ENCODE peak calls at places on chromosomes 7 and 10, in six cellular contexts. One of them, this sample, is unnamed.

GRCh38 chr7:69199661-69200060 is 398.6 kb upstream of the AUTS2 start:
- DNase-seq in GM12891: no peak
- DNase-seq in K562: no peak
- DNase-seq in H1: no peak
- DNase-seq in GM12878: no peak
- DNase-seq in HepG2: no peak
- DNase-seq in this sample: no peak

GRCh38 chr10:21535494-21535818 is 1.4 kb downstream of the MLLT10 start:
- DNase-seq in K562: no peak
- DNase-seq in GM12891: no peak
- DNase-seq in HepG2: no peak
- DNase-seq in GM12878: no peak
- DNase-seq in H1: no peak
- DNase-seq in this sample: no peak

GRCh38 chr7:72244826-72245398 is 167.2 kb downstream of the CALN1 start:
- DNase-seq in H1: no peak
- DNase-seq in GM12891: no peak
- DNase-seq in HepG2: no peak
- DNase-seq in K562: no peak
- DNase-seq in GM12878: no peak
- DNase-seq in this sample: no peak

GRCh38 chr10:126387931-126388911 is at the start of gene ADAM12:
- DNase-seq in H1: peak
- DNase-seq in HepG2: no peak
- DNase-seq in K562: no peak
- DNase-seq in GM12878: no peak
- DNase-seq in GM12891: no peak
- DNase-seq in this sample: no peak

GRCh38 chr10:25575343-25575742 is 358.7 kb upstream of the MYO3A start:
- DNase-seq in K562: no peak
- DNase-seq in HepG2: no peak
- DNase-seq in GM12891: no peak
- DNase-seq in GM12878: no peak
- DNase-seq in H1: no peak
- DNase-seq in this sample: no peak

GRCh38 chr7:116582164-116582732 is 57.4 kb downstream of the CAV1 start:
- DNase-seq in H1: no peak
- DNase-seq in GM12891: no peak
- DNase-seq in GM12878: no peak
- DNase-seq in K562: no peak
- DNase-seq in HepG2: no peak
- DNase-seq in this sample: no peak

GRCh38 chr10:48606530-48607355 is 1.9 kb upstream of the ARHGAP22 start:
- DNase-seq in K562: no peak
- DNase-seq in GM12891: no peak
- DNase-seq in GM12878: no peak
- DNase-seq in H1: peak
- DNase-seq in HepG2: no peak
- DNase-seq in this sample: no peak

GRCh38 chr10:127576751-127577161 is 27.6 kb downstream of the NPS start:
- DNase-seq in GM12891: no peak
- DNase-seq in GM12878: no peak
- DNase-seq in H1: no peak
- DNase-seq in K562: no peak
- DNase-seq in HepG2: no peak
- DNase-seq in this sample: no peak

GRCh38 chr10:4651404-4652037 is 174.5 kb upstream of the AKR1E2 start:
- DNase-seq in K562: no peak
- DNase-seq in H1: no peak
- DNase-seq in HepG2: no peak
- DNase-seq in GM12878: no peak
- DNase-seq in GM12891: no peak
- DNase-seq in this sample: no peak

GRCh38 chr10:132354356-132355094 is 22.5 kb downstream of the LRRC27 start:
- DNase-seq in GM12878: no peak
- DNase-seq in H1: no peak
- DNase-seq in HepG2: no peak
- DNase-seq in GM12891: no peak
- DNase-seq in K562: peak
- DNase-seq in this sample: no peak

GRCh38 chr7:91850455-91850854 is 30.0 kb downstream of the MTERF1 start:
- DNase-seq in GM12891: no peak
- DNase-seq in GM12878: no peak
- DNase-seq in K562: no peak
- DNase-seq in HepG2: no peak
- DNase-seq in H1: no peak
- DNase-seq in this sample: no peak

GRCh38 chr7:24898691-24899090 is 81.3 kb downstream of the OSBPL3 start:
- DNase-seq in HepG2: no peak
- DNase-seq in GM12891: peak
- DNase-seq in GM12878: no peak
- DNase-seq in H1: no peak
- DNase-seq in K562: no peak
- DNase-seq in this sample: no peak

GRCh38 chr7:135803143-135803542 is 54.5 kb upstream of the FAM180A start:
- DNase-seq in GM12878: no peak
- DNase-seq in K562: peak
- DNase-seq in HepG2: no peak
- DNase-seq in H1: no peak
- DNase-seq in GM12891: no peak
- DNase-seq in this sample: no peak

GRCh38 chr10:114245128-114245791 is 6.2 kb downstream of the VWA2 start:
- DNase-seq in GM12878: no peak
- DNase-seq in HepG2: no peak
- DNase-seq in H1: no peak
- DNase-seq in GM12891: no peak
- DNase-seq in K562: no peak
- DNase-seq in this sample: no peak

GRCh38 chr10:44724415-44725174 is 186.5 kb upstream of the TMEM72 start:
- DNase-seq in HepG2: no peak
- DNase-seq in H1: no peak
- DNase-seq in K562: no peak
- DNase-seq in GM12878: peak
- DNase-seq in GM12891: no peak
- DNase-seq in this sample: no peak

GRCh38 chr7:21960922-21961321 is 15.2 kb upstream of the CDCA7L start:
- DNase-seq in GM12891: no peak
- DNase-seq in GM12878: no peak
- DNase-seq in HepG2: no peak
- DNase-seq in K562: no peak
- DNase-seq in H1: no peak
- DNase-seq in this sample: no peak

GRCh38 chr7:43294080-43294630 is 181.7 kb downstream of the HECW1 start:
- DNase-seq in K562: no peak
- DNase-seq in H1: no peak
- DNase-seq in GM12891: no peak
- DNase-seq in GM12878: no peak
- DNase-seq in HepG2: no peak
- DNase-seq in this sample: no peak

GRCh38 chr7:33511735-33512134 is 382.4 kb downstream of the BBS9 start:
- DNase-seq in GM12878: peak
- DNase-seq in K562: no peak
- DNase-seq in HepG2: no peak
- DNase-seq in H1: no peak
- DNase-seq in GM12891: no peak
- DNase-seq in this sample: no peak

GRCh38 chr7:139702811-139703467 is 74.9 kb downstream of the HIPK2 start:
- DNase-seq in GM12878: no peak
- DNase-seq in K562: no peak
- DNase-seq in H1: no peak
- DNase-seq in GM12891: no peak
- DNase-seq in HepG2: no peak
- DNase-seq in this sample: peak

GRCh38 chr7:20404371-20404770 is 73.7 kb downstream of the ITGB8 start:
- DNase-seq in GM12891: no peak
- DNase-seq in GM12878: no peak
- DNase-seq in K562: no peak
- DNase-seq in H1: no peak
- DNase-seq in HepG2: no peak
- DNase-seq in this sample: no peak

GRCh38 chr7:137694405-137694804 is 152.4 kb downstream of the DGKI start:
- DNase-seq in HepG2: no peak
- DNase-seq in K562: no peak
- DNase-seq in GM12878: peak
- DNase-seq in H1: no peak
- DNase-seq in GM12891: no peak
- DNase-seq in this sample: no peak

GRCh38 chr7:147903871-147904576 is 686.5 kb upstream of the C7orf33 start:
- DNase-seq in GM12891: no peak
- DNase-seq in GM12878: no peak
- DNase-seq in HepG2: no peak
- DNase-seq in H1: no peak
- DNase-seq in K562: no peak
- DNase-seq in this sample: no peak

GRCh38 chr10:36759111-36759805 is 366.1 kb upstream of the ANKRD30A start:
- DNase-seq in K562: no peak
- DNase-seq in GM12891: no peak
- DNase-seq in HepG2: no peak
- DNase-seq in H1: no peak
- DNase-seq in GM12878: no peak
- DNase-seq in this sample: no peak

GRCh38 chr7:2247141-2247985 is 5.3 kb downstream of the NUDT1 start:
- DNase-seq in GM12891: peak
- DNase-seq in H1: peak
- DNase-seq in K562: peak
- DNase-seq in GM12878: no peak
- DNase-seq in HepG2: no peak
- DNase-seq in this sample: no peak

GRCh38 chr7:96097802-96098201 is 224.1 kb downstream of the SLC25A13 start:
- DNase-seq in GM12891: no peak
- DNase-seq in K562: no peak
- DNase-seq in GM12878: no peak
- DNase-seq in H1: no peak
- DNase-seq in HepG2: no peak
- DNase-seq in this sample: no peak

GRCh38 chr7:106485031-106485551 is 175.9 kb downstream of the CCDC71L start:
- DNase-seq in H1: no peak
- DNase-seq in GM12891: no peak
- DNase-seq in K562: no peak
- DNase-seq in GM12878: no peak
- DNase-seq in HepG2: no peak
- DNase-seq in this sample: no peak

GRCh38 chr7:157539521-157539920 is 202.7 kb downstream of the DNAJB6 start:
- DNase-seq in GM12891: no peak
- DNase-seq in H1: no peak
- DNase-seq in HepG2: no peak
- DNase-seq in K562: no peak
- DNase-seq in GM12878: no peak
- DNase-seq in this sample: no peak
- TF ChIP-seq POLR2A in GM12891: no peak
- TF ChIP-seq POLR2A in H1: no peak
- TF ChIP-seq POLR2A in HepG2: no peak
- TF ChIP-seq POLR2A in K562: no peak
- TF ChIP-seq POLR2A in GM12878: no peak
- TF ChIP-seq POLR2A in this sample: no peak

GRCh38 chr7:153408360-153409335 is 643.5 kb upstream of the DPP6 start:
- DNase-seq in HepG2: no peak
- DNase-seq in GM12878: no peak
- DNase-seq in K562: peak
- DNase-seq in H1: no peak
- DNase-seq in GM12891: no peak
- DNase-seq in this sample: no peak
- TF ChIP-seq TAF1 in HepG2: no peak
- TF ChIP-seq TAF1 in GM12878: no peak
- TF ChIP-seq TAF1 in K562: no peak
- TF ChIP-seq TAF1 in H1: no peak
- TF ChIP-seq TAF1 in GM12891: no peak
- TF ChIP-seq TAF1 in this sample: no peak

GRCh38 chr10:88586462-88586861 is at the start of gene LIPJ:
- DNase-seq in GM12878: no peak
- DNase-seq in HepG2: no peak
- DNase-seq in K562: no peak
- DNase-seq in H1: no peak
- DNase-seq in GM12891: no peak
- DNase-seq in this sample: no peak

GRCh38 chr10:88583584-88583957 is 453 bp upstream of the RNLS start:
- DNase-seq in HepG2: no peak
- DNase-seq in K562: no peak
- DNase-seq in GM12878: no peak
- DNase-seq in GM12891: no peak
- DNase-seq in H1: no peak
- DNase-seq in this sample: no peak

GRCh38 chr10:88582411-88582805 is 710 bp downstream of the RNLS start:
- DNase-seq in GM12878: no peak
- DNase-seq in K562: no peak
- DNase-seq in GM12891: no peak
- DNase-seq in H1: no peak
- DNase-seq in HepG2: no peak
- DNase-seq in this sample: no peak

DNA sequence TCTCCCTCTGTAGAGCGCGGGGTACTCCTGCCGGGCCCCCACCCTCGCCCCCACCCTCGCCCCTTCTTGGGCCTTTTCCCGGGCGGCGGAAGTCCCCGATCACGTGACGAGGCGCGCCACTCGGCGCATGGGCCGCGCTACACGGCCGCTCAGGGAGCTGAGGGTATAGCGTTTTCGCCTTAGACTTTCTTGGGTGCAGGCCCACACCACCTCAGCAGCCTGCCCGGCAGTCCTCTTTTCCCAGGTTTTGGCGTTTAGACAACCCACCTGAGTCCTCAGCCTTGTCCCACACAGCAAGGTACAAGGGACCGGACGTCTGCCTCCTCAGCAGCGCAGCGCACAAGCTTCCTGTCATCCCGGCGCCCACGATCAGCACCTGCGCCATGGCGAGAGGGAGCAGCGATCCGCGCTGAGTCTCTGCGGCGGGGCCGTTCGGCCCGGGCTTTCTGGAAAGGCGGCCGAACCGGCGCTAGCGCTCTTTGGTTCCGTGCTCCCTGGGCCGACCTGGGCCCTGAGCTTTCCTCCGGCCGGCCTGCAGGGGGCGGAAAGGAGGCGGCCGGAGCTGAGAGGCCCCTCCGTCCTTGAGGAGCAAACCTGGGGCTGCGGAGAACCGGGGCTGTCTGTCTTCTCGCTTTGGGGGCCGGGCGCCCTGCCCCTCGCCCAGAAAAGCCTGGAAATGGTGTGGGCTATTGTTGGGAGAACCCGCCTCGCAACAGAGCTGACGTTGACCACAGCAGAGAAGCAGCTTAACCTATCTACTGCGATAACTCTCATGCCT is at the start of gene RNLS:
- DNase-seq in GM12878: peak
- DNase-seq in GM12891: peak
- DNase-seq in K562: peak
- DNase-seq in H1: peak
- DNase-seq in HepG2: no peak
- DNase-seq in this sample: peak
- TF ChIP-seq POLR2A in GM12878: peak
- TF ChIP-seq POLR2A in GM12891: peak
- TF ChIP-seq POLR2A in K562: no peak
- TF ChIP-seq POLR2A in H1: peak
- TF ChIP-seq POLR2A in HepG2: no peak
- TF ChIP-seq POLR2A in this sample: peak

DNA sequence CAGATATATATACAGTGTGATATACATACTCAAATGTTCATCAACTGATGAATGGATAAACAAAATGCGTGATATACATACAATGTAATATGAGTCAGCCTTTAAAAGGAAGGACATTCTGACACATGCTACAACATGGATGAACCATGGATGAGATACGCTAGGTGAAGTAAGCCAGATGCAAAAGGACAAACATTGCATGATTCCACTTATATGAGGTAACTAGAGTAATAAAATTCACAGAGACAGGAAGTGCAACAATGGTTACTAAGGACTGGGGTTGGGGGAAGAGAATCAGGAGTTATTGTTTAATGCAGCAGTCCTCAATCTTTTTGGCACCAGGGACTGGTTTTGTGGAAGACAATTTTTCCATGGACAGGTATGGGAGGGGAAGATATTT is 47.3 kb upstream of the PIK3AP1 start:
- DNase-seq in H1: no peak
- DNase-seq in GM12891: no peak
- DNase-seq in K562: no peak
- DNase-seq in HepG2: no peak
- DNase-seq in GM12878: no peak
- DNase-seq in this sample: no peak
- TF ChIP-seq TAF1 in H1: no peak
- TF ChIP-seq TAF1 in GM12891: no peak
- TF ChIP-seq TAF1 in K562: no peak
- TF ChIP-seq TAF1 in HepG2: no peak
- TF ChIP-seq TAF1 in GM12878: no peak
- TF ChIP-seq TAF1 in this sample: no peak